ENCODE peak calls at places on chromosomes 4 and X, in four cellular contexts. Z, N, V and E are unnamed samples.

GRCh38 chr4:151408630-151409469 is at the start of gene FHIP1A:
- DNase-seq in Z (peak; percentile 90), N (peak; percentile 86), V (peak; percentile 95), E (peak; percentile 95)

GRCh38 chr4:189279188-189279587 is 661.5 kb upstream of the FRG1 start:
- DNase-seq in Z (no peak), N (no peak), V (no peak), E (no peak)

GRCh38 chrX:133776072-133776471 is 209.3 kb downstream of the GPC3 start:
- DNase-seq in Z (peak; percentile 15), N (no peak), V (peak; percentile 79), E (peak; percentile 71)

GRCh38 chr4:2800691-2801596 is 8.1 kb downstream of the SH3BP2 start:
- DNase-seq in Z (peak; percentile 55), N (peak; percentile 92), V (peak; percentile 80), E (peak; percentile 79)

GRCh38 chr4:42119916-42120315 is 32.5 kb downstream of the BEND4 start:
- DNase-seq in Z (no peak), N (no peak), V (no peak), E (no peak)

GRCh38 chr4:957581-958313 is 15.6 kb downstream of the DGKQ start:
- DNase-seq in Z (no peak), N (no peak), V (no peak), E (no peak)

GRCh38 chr4:7959066-7959465 is 19.4 kb upstream of the AFAP1 start:
- DNase-seq in Z (no peak), N (no peak), V (no peak), E (no peak)

GRCh38 chrX:42920752-42921151 is 142.8 kb upstream of the PPP1R2C start:
- DNase-seq in Z (no peak), N (no peak), V (no peak), E (no peak)

GRCh38 chr4:7689773-7690693 is 249.6 kb downstream of the AFAP1 start:
- DNase-seq in Z (no peak), N (no peak), V (no peak), E (no peak)

GRCh38 chrX:41600266-41600665 is 88.5 kb upstream of the GPR34 start:
- DNase-seq in Z (no peak), N (no peak), V (no peak), E (no peak)

GRCh38 chrX:17788439-17788838 is 51.1 kb downstream of the SCML1 start:
- DNase-seq in Z (peak; percentile 67), N (peak; percentile 5), V (peak; percentile 55), E (peak; percentile 50)

GRCh38 chrX:110284159-110284558 is 33.7 kb downstream of the AMMECR1 start:
- DNase-seq in Z (no peak), N (no peak), V (no peak), E (no peak)

GRCh38 chrX:154352466-154352865 is 22.0 kb downstream of the FLNA start:
- DNase-seq in Z (no peak), N (no peak), V (no peak), E (no peak)

GRCh38 chrX:3271485-3272186 is 74.8 kb downstream of the MXRA5 start:
- DNase-seq in Z (no peak), N (no peak), V (no peak), E (no peak)

GRCh38 chr4:95596676-95597075 is 47.9 kb upstream of the UNC5C start:
- DNase-seq in Z (no peak), N (no peak), V (no peak), E (no peak)

GRCh38 chr4:87848622-87849351 is 16.0 kb downstream of the MEPE start:
- DNase-seq in Z (peak; percentile 45), N (peak; percentile 47), V (no peak), E (peak; percentile 42)

GRCh38 chr4:184807261-184807660 is 18.5 kb downstream of the ACSL1 start:
- DNase-seq in Z (no peak), N (no peak), V (no peak), E (no peak)

GRCh38 chrX:97252111-97252510 is 368.4 kb downstream of the RPA4 start:
- DNase-seq in Z (no peak), N (no peak), V (no peak), E (no peak)

GRCh38 chr4:127012549-127012948 is 620.2 kb upstream of the INTU start:
- DNase-seq in Z (no peak), N (no peak), V (no peak), E (no peak)

GRCh38 chr4:170888660-170889059 is 798.9 kb upstream of the AADAT start:
- DNase-seq in Z (no peak), N (no peak), V (no peak), E (no peak)

GRCh38 chr4:170884965-170885583 is 795.3 kb upstream of the AADAT start:
- DNase-seq in Z (no peak), N (no peak), V (no peak), E (no peak)

DNA sequence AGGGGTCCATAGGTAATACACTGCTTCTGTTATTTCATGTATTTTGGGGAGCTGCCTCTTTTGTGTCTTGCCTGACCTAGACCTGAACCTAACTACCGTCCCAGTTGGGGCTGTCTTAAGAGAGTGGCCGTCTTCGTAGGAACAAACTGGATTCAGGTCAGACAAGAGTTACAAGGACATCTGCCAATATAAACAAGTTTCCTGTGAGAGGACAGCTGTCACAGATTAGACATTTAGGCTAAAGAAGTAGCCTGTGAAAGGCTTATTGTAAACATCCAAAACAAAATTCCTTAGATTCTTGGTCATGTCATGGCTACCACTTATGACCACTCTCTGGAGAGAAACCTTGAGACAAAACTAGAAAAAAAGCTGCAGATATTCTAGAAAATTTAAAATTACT is 797.6 kb upstream of the AADAT start:
- DNase-seq in Z (no peak), N (no peak), V (no peak), E (no peak)
- TF ChIP-seq JUN in Z (no peak), N (no peak), V (no peak), E (no peak)

DNA sequence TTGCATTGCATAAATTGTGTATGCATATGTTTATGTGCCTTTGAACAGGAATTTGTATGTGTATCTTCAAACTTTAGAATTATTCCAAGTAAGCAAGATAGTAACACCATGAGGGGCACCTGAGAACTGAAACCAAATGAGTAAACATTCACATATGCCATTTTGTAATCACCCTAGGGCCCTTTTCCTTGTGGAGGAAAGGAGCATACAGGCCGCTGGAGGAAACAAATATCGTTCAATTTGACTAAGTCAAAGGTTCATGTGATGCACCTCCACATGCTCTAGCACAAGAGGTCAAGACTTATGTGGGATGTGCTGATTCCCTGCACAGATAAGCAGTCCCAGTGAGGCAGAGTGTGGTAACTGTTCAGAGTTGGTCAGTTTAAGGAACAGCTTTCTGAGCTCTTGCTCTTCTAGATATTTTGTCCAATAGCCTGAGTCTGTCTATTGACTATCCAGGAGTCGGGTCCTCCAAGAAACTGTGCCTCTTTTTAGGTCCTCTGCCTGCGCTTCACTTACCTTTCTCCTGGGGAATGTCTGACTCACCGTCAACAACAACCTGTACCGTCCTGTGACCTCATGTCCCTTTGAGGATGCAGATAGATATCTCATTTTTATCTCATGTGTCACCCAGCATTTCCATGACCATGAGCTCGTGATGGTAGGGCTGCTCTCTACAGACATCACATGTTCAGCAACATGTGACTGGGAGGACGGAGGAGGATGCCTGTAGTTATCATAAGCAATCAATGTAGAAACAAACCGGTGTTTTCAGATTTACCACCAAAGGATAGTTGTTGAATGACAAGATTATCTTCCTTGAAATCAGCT is 196.9 kb downstream of the NWD2 start:
- DNase-seq in Z (no peak), N (peak; percentile 74), V (no peak), E (no peak)
- TF ChIP-seq SP1 in Z (no peak), N (no peak), V (no peak), E (no peak)

GRCh38 chr4:177047070-177047850 is 254.5 kb upstream of the VEGFC start:
- DNase-seq in Z (peak; percentile 20), N (peak; percentile 50), V (peak; percentile 72), E (peak; percentile 72)

GRCh38 chr4:177057191-177057590 is 252.5 kb upstream of the NEIL3 start:
- DNase-seq in Z (no peak), N (no peak), V (no peak), E (no peak)

GRCh38 chr4:177052211-177052725 is 257.4 kb upstream of the NEIL3 start:
- DNase-seq in Z (no peak), N (no peak), V (no peak), E (no peak)

GRCh38 chr4:177047851-177048174 is 255.1 kb upstream of the VEGFC start:
- DNase-seq in Z (no peak), N (no peak), V (no peak), E (no peak)

GRCh38 chr4:177051473-177052060 is 258.1 kb upstream of the NEIL3 start:
- DNase-seq in Z (peak; percentile 5), N (peak; percentile 20), V (peak; percentile 49), E (peak; percentile 37)
- TF ChIP-seq JUN in Z (no peak), N (no peak), V (no peak), E (no peak)

GRCh38 chr4:156021298-156021697 is 67.6 kb upstream of the CTSO start:
- DNase-seq in Z (no peak), N (no peak), V (no peak), E (no peak)
- TF ChIP-seq SP1 in Z (no peak), N (no peak), V (no peak), E (no peak)

DNA sequence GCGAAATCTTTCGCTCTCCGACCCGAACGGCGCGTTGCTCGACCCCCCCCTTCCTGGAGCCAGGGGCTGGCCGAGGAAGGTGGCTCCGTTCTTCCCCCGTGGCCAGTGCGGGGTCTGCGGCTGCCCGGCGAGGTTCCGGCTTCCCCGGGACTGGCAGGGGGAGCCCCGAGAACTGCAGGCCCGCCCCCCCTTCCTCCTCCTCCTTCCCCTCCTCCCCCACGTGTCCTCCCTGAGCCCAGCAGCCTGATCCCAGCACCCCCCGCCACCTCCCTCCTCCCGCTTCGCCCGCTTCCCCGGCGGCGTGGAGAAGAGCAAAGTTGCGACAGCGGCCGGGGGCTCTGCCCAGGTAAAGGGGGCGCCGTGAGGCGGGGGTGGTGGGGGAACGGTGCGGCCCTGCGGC is 2.4 kb upstream of the BCORL1 start:
- DNase-seq in Z (no peak), N (no peak), V (peak; percentile 46), E (peak; percentile 16)
- TF ChIP-seq JUN in Z (no peak), N (no peak), V (no peak), E (no peak)

GRCh38 chr4:6622744-6623143 is 17.7 kb upstream of the MRFAP1 start:
- DNase-seq in Z (no peak), N (no peak), V (no peak), E (no peak)

GRCh38 chr4:6632125-6632524 is 8.4 kb upstream of the MRFAP1 start:
- DNase-seq in Z (no peak), N (no peak), V (no peak), E (no peak)

GRCh38 chr4:6625256-6625655 is 15.2 kb upstream of the MRFAP1 start:
- DNase-seq in Z (no peak), N (no peak), V (no peak), E (no peak)

GRCh38 chr4:6626066-6626465 is 14.4 kb upstream of the MRFAP1 start:
- DNase-seq in Z (no peak), N (no peak), V (no peak), E (no peak)

GRCh38 chr4:6627832-6628231 is 12.7 kb upstream of the MRFAP1 start:
- DNase-seq in Z (no peak), N (peak; percentile 61), V (no peak), E (no peak)
- TF ChIP-seq SP1 in Z (no peak), N (no peak), V (no peak), E (no peak)

GRCh38 chr4:74946196-74946595 is 13.3 kb downstream of the PARM1 start:
- DNase-seq in Z (no peak), N (no peak), V (no peak), E (no peak)

GRCh38 chr4:74947798-74948197 is 14.9 kb downstream of the PARM1 start:
- DNase-seq in Z (no peak), N (no peak), V (no peak), E (no peak)

GRCh38 chr4:74950200-74950599 is 17.3 kb downstream of the PARM1 start:
- DNase-seq in Z (no peak), N (no peak), V (no peak), E (no peak)

GRCh38 chr4:74944354-74944793 is 11.5 kb downstream of the PARM1 start:
- DNase-seq in Z (no peak), N (no peak), V (no peak), E (no peak)

GRCh38 chr4:74948279-74948678 is 15.4 kb downstream of the PARM1 start:
- DNase-seq in Z (no peak), N (no peak), V (no peak), E (no peak)
- TF ChIP-seq JUN in Z (no peak), N (no peak), V (no peak), E (no peak)